ENCODE peak calls at places on chromosomes 4 and X, in nine cellular contexts. D, E, M, O, R, P, T, X and U are unnamed samples.

GRCh38 chr4:21893136-21893535 is 55.4 kb downstream of the KCNIP4 start:
- DNase-seq in D (no peak), E (no peak), M (no peak), O (no peak), R (no peak), P (peak), T (no peak), X (no peak), U (no peak)

GRCh38 chr4:187204389-187204920 is 480.8 kb upstream of the FAT1 start:
- DNase-seq in D (no peak), E (no peak), M (no peak), O (no peak), R (no peak), P (no peak), T (no peak), X (no peak), U (no peak)

GRCh38 chr4:156663663-156664062 is 307.9 kb downstream of the PDGFC start:
- DNase-seq in D (no peak), E (no peak), M (no peak), O (no peak), R (no peak), P (no peak), T (peak), X (no peak), U (no peak)

GRCh38 chr4:1325681-1326635 is 21.1 kb upstream of the UVSSA start:
- DNase-seq in D (no peak), E (no peak), M (no peak), O (no peak), R (no peak), P (no peak), T (no peak), X (no peak), U (no peak)

GRCh38 chr4:128513664-128514484 is 226.3 kb upstream of the PGRMC2 start:
- DNase-seq in D (no peak), E (no peak), M (no peak), O (no peak), R (no peak), P (peak), T (no peak), X (no peak), U (no peak)

GRCh38 chrX:12891915-12892506 is 14.4 kb upstream of the TLR8 start:
- DNase-seq in D (no peak), E (no peak), M (no peak), O (no peak), R (no peak), P (no peak), T (no peak), X (no peak), U (no peak)

GRCh38 chr4:171186700-171187099 is 626.5 kb upstream of the GALNTL6 start:
- DNase-seq in D (no peak), E (no peak), M (no peak), O (no peak), R (no peak), P (no peak), T (peak), X (no peak), U (no peak)

GRCh38 chr4:21543514-21543913 is 405.1 kb downstream of the KCNIP4 start:
- DNase-seq in D (no peak), E (no peak), M (no peak), O (no peak), R (no peak), P (no peak), T (no peak), X (no peak), U (no peak)

GRCh38 chr4:84796388-84796787 is 170.1 kb downstream of the WDFY3 start:
- DNase-seq in D (no peak), E (peak), M (no peak), O (no peak), R (no peak), P (no peak), T (peak), X (no peak), U (no peak)

GRCh38 chr4:169099775-169100180 is 89.7 kb upstream of the CBR4 start:
- DNase-seq in D (no peak), E (peak), M (no peak), O (no peak), R (no peak), P (peak), T (no peak), X (peak), U (no peak)

GRCh38 chrX:39416547-39417262 is 615.4 kb downstream of the MID1IP1 start:
- DNase-seq in D (no peak), E (no peak), M (no peak), O (no peak), R (no peak), P (no peak), T (no peak), X (no peak), U (no peak)

GRCh38 chr4:40288547-40288946 is 46.6 kb upstream of the CHRNA9 start:
- DNase-seq in D (no peak), E (no peak), M (no peak), O (no peak), R (no peak), P (no peak), T (no peak), X (no peak), U (no peak)

GRCh38 chrX:112147206-112147605 is 64.6 kb upstream of the TRPC5 start:
- DNase-seq in D (peak), E (no peak), M (no peak), O (no peak), R (no peak), P (no peak), T (peak), X (no peak), U (no peak)

GRCh38 chr4:156638925-156639605 is 332.5 kb downstream of the PDGFC start:
- DNase-seq in D (no peak), E (no peak), M (no peak), O (peak), R (no peak), P (peak), T (no peak), X (no peak), U (no peak)

GRCh38 chr4:133320576-133321170 is 171.6 kb downstream of the PCDH10 start:
- DNase-seq in D (no peak), E (peak), M (no peak), O (peak), R (no peak), P (peak), T (peak), X (no peak), U (no peak)

GRCh38 chr4:3789587-3789986 is 23.4 kb downstream of the ADRA2C start:
- DNase-seq in D (no peak), E (no peak), M (no peak), O (no peak), R (no peak), P (no peak), T (no peak), X (no peak), U (no peak)

DNA sequence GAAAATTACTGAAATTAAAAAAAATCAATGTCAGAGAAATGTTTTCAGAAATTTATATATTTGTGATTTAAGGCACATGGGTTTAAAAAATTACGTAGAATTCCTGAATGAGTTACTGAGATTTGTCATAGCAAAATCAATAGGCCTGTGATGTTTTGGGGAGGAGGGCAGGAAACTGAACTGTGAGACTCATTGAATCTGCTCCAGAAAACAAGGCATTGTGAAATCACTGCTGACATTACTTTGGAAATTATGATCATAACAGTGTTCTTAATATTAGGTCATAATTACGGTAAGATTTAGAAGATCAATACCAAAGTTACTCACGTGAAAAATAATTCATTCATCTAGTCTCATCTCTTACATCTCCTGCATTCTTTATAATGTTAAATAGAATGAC is 5.3 kb downstream of the FGF5 start:
- DNase-seq in D (no peak), E (no peak), M (no peak), O (no peak), R (no peak), P (peak), T (no peak), X (no peak), U (no peak)
- H3K4me3 ChIP-seq in D (no peak), E (no peak), M (no peak), O (no peak), R (no peak), P (no peak), T (no peak), X (no peak), U (no peak)

DNA sequence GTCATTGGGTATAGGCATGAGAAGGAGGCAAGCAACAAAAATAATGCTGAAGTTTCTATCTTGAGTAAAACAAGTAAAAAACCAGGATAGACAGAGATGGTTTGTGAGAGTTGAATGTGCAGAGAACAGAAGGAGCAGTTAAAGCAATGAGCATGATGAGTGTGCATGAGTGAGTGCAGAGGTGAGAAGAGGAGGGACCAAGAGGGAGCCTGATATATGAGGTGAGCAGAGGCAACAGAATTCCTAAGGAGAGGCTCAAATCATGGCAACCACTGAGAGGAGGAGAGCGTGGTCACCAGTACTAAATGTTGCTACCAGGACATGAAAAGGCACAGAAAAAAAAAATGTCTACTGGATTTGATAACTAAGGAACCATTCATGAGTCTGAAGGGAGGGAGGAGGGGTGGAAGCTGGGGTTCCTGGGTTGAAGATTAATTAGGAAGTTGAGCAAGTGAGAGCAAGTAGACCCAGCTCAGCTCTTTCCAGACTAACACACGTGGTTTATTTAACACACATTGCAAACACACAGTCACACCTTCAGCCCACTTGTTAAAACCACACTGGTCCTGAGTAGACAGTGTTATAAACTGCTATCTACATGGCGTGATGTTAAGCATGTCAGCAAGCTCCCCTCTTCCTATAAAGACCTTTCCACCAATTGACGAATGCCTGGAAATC is 69.0 kb upstream of the IQCM start:
- DNase-seq in D (no peak), E (no peak), M (no peak), O (no peak), R (no peak), P (no peak), T (no peak), X (no peak), U (no peak)
- TF ChIP-seq CTCF in D (no peak), E (no peak), M (no peak), O (no peak), R (no peak), P (no peak), T (no peak), X (no peak), U (no peak)

GRCh38 chr4:159048166-159048886 is 54.6 kb upstream of the RAPGEF2 start:
- DNase-seq in D (peak), E (peak), M (no peak), O (peak), R (peak), P (peak), T (peak), X (peak), U (no peak)
- H3K4me3 ChIP-seq in D (peak), E (peak), M (peak), O (no peak), R (peak), P (peak), T (no peak), X (peak), U (peak)

GRCh38 chrX:56068274-56068758 is 163.8 kb upstream of the KLF8 start:
- DNase-seq in D (no peak), E (no peak), M (no peak), O (no peak), R (no peak), P (no peak), T (no peak), X (no peak), U (no peak)

GRCh38 chrX:56066016-56066415 is 166.1 kb upstream of the KLF8 start:
- DNase-seq in D (no peak), E (no peak), M (no peak), O (no peak), R (no peak), P (no peak), T (no peak), X (no peak), U (no peak)

GRCh38 chrX:56069299-56069941 is 162.7 kb upstream of the KLF8 start:
- DNase-seq in D (no peak), E (no peak), M (no peak), O (no peak), R (no peak), P (no peak), T (no peak), X (no peak), U (no peak)
- TF ChIP-seq CTCF in D (no peak), E (no peak), M (no peak), O (no peak), R (no peak), P (no peak), T (no peak), X (no peak), U (no peak)

GRCh38 chrX:37686348-37686736 is 751 bp downstream of the XK start:
- DNase-seq in D (no peak), E (no peak), M (no peak), O (no peak), R (no peak), P (no peak), T (no peak), X (no peak), U (no peak)
- H3K4me3 ChIP-seq in D (peak), E (no peak), M (no peak), O (peak), R (peak), P (no peak), T (peak), X (peak), U (peak)

DNA sequence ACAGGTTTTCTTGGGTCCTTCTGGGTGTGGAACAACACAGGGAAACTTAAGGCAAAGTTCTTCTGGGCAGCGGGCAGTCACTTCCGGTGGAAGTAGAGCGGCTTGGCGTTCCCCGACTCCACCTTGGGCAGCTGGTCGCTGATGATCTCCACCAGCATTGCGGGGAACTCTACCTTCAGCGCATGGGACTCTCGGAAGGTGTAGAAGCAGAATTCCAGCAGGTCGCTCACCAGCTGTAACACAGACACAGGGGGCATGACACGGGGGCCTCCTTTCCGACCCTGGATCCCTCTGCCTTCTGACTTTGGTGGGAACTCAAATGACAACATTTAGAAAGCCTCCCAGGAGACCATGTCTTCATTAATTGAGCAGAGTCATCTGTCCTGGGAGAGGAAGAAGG is 349.4 kb downstream of the ARHGAP10 start:
- DNase-seq in D (peak), E (no peak), M (no peak), O (no peak), R (no peak), P (no peak), T (no peak), X (no peak), U (no peak)
- TF ChIP-seq CTCF in D (no peak), E (no peak), M (no peak), O (no peak), R (no peak), P (no peak), T (no peak), X (no peak), U (no peak)

GRCh38 chrX:155766321-155766720 is 114.8 kb upstream of the VAMP7 start:
- DNase-seq in D (no peak), E (no peak), M (no peak), O (no peak), R (no peak), P (no peak), T (no peak), X (no peak), U (no peak)
- H3K4me3 ChIP-seq in D (peak), E (no peak), M (no peak), O (peak), R (no peak), P (no peak), T (peak), X (no peak), U (no peak)

GRCh38 chr4:139557506-139558110 is 1.6 kb upstream of the SETD7 start:
- DNase-seq in D (no peak), E (peak), M (no peak), O (no peak), R (no peak), P (no peak), T (peak), X (no peak), U (no peak)

GRCh38 chr4:139556071-139556734 is at the start of gene SETD7:
- DNase-seq in D (peak), E (peak), M (no peak), O (peak), R (peak), P (peak), T (peak), X (peak), U (peak)

GRCh38 chr4:139558235-139559094 is 2.4 kb upstream of the SETD7 start:
- DNase-seq in D (no peak), E (no peak), M (no peak), O (no peak), R (no peak), P (no peak), T (no peak), X (no peak), U (no peak)

GRCh38 chr4:139555705-139556070 is 331 bp downstream of the SETD7 start:
- DNase-seq in D (no peak), E (no peak), M (no peak), O (peak), R (peak), P (no peak), T (no peak), X (peak), U (no peak)

DNA sequence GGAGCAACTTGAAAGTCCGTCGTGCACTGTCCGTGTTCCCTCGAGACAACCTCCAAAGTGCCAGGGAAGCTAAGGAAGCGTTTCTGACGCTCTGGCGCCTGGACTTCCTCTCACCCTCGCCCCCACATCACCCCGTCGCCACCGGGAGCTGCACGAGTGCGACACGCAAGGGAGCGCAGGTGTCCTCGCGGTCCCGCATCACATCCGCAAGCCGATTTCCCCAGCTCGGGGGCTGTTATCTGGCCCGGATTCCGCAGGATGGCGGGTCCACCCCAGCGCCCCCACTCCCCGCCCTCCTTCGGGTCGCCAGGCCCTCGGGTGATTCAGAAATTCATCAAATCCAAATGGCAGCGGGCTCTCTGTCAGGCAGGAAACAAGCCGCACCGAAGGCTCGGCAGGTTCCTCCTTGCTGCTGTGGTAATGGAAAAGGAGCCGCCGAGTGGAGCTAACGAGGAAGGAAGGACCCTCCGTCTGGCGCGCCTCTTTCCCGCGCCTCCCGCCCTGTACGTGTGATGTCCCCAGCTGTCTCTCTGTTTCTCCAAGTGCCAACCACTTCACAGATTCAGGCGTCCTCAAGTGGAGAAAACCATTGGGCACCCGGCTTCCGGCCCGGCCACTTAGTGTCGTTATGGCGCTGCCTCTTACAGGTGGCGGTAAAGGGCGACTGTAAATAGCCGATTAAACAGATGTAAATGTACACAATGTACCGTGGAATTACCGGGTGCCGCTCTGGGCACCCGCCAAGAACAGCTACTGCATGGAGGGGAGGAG is 901 bp upstream of the SETD7 start:
- DNase-seq in D (peak), E (peak), M (no peak), O (peak), R (peak), P (no peak), T (peak), X (peak), U (peak)
- TF ChIP-seq CTCF in D (no peak), E (no peak), M (no peak), O (no peak), R (no peak), P (no peak), T (peak), X (no peak), U (no peak)